ENCODE peak calls at places on chromosomes 3 and 15, in nine cellular contexts. One of them, this sample, is unnamed.

GRCh38 chr3:14174483-14174882 is 3.9 kb downstream of the XPC start:
- DNase-seq in nucleus accumbens: no peak
- DNase-seq in DMS79 treated with DMSO at 0.1 percent for 48 hours: no peak
- DNase-seq in activated T-helper 9 cell treated with anti-CD3 and anti-CD28 coated beads, Interleukin-2, amount 50 U/mL, for 16 hours: no peak
- DNase-seq in HT1080: no peak
- DNase-seq in GM04504: no peak
- DNase-seq in stimulated activated CD4-positive, alpha-beta T cell treated with anti-CD3 and anti-CD28 coated beads, Interleukin-1b, Interleukin-23, amount 100 ng/mL, for 4 hours: no peak
- DNase-seq in effector CD4-positive, alpha-beta T cell: no peak
- DNase-seq in activated gamma-delta T cell treated with Interleukin-2 at 50 U/mL for 16 hours: no peak
- DNase-seq in this sample: no peak

GRCh38 chr15:44535509-44536297 is 1.2 kb upstream of the EIF3J start:
- DNase-seq in activated T-helper 9 cell treated with anti-CD3 and anti-CD28 coated beads, Interleukin-2, amount 50 U/mL, for 16 hours: peak
- DNase-seq in stimulated activated CD4-positive, alpha-beta T cell treated with anti-CD3 and anti-CD28 coated beads, Interleukin-1b, Interleukin-23, amount 100 ng/mL, for 4 hours: peak
- DNase-seq in nucleus accumbens: no peak
- DNase-seq in HT1080: no peak
- DNase-seq in DMS79 treated with DMSO at 0.1 percent for 48 hours: no peak
- DNase-seq in activated gamma-delta T cell treated with Interleukin-2 at 50 U/mL for 16 hours: peak
- DNase-seq in effector CD4-positive, alpha-beta T cell: peak
- DNase-seq in GM04504: no peak
- DNase-seq in this sample: no peak

GRCh38 chr3:58013973-58014649 is 5.9 kb downstream of the FLNB start:
- DNase-seq in GM04504: peak
- DNase-seq in stimulated activated CD4-positive, alpha-beta T cell treated with anti-CD3 and anti-CD28 coated beads, Interleukin-1b, Interleukin-23, amount 100 ng/mL, for 4 hours: no peak
- DNase-seq in activated T-helper 9 cell treated with anti-CD3 and anti-CD28 coated beads, Interleukin-2, amount 50 U/mL, for 16 hours: no peak
- DNase-seq in nucleus accumbens: no peak
- DNase-seq in DMS79 treated with DMSO at 0.1 percent for 48 hours: no peak
- DNase-seq in HT1080: no peak
- DNase-seq in activated gamma-delta T cell treated with Interleukin-2 at 50 U/mL for 16 hours: no peak
- DNase-seq in effector CD4-positive, alpha-beta T cell: no peak
- DNase-seq in this sample: peak

GRCh38 chr15:73981761-73982222 is 10.3 kb downstream of the STOML1 start:
- DNase-seq in DMS79 treated with DMSO at 0.1 percent for 48 hours: no peak
- DNase-seq in nucleus accumbens: no peak
- DNase-seq in stimulated activated CD4-positive, alpha-beta T cell treated with anti-CD3 and anti-CD28 coated beads, Interleukin-1b, Interleukin-23, amount 100 ng/mL, for 4 hours: no peak
- DNase-seq in effector CD4-positive, alpha-beta T cell: no peak
- DNase-seq in HT1080: no peak
- DNase-seq in GM04504: no peak
- DNase-seq in activated gamma-delta T cell treated with Interleukin-2 at 50 U/mL for 16 hours: no peak
- DNase-seq in activated T-helper 9 cell treated with anti-CD3 and anti-CD28 coated beads, Interleukin-2, amount 50 U/mL, for 16 hours: no peak
- DNase-seq in this sample: no peak

GRCh38 chr3:38519651-38520050 is 23.5 kb downstream of the EXOG start:
- DNase-seq in activated T-helper 9 cell treated with anti-CD3 and anti-CD28 coated beads, Interleukin-2, amount 50 U/mL, for 16 hours: no peak
- DNase-seq in HT1080: no peak
- DNase-seq in effector CD4-positive, alpha-beta T cell: no peak
- DNase-seq in DMS79 treated with DMSO at 0.1 percent for 48 hours: no peak
- DNase-seq in activated gamma-delta T cell treated with Interleukin-2 at 50 U/mL for 16 hours: peak
- DNase-seq in nucleus accumbens: no peak
- DNase-seq in GM04504: no peak
- DNase-seq in stimulated activated CD4-positive, alpha-beta T cell treated with anti-CD3 and anti-CD28 coated beads, Interleukin-1b, Interleukin-23, amount 100 ng/mL, for 4 hours: no peak
- DNase-seq in this sample: no peak

GRCh38 chr3:50010959-50011358 is 71.0 kb downstream of the RBM6 start:
- DNase-seq in activated T-helper 9 cell treated with anti-CD3 and anti-CD28 coated beads, Interleukin-2, amount 50 U/mL, for 16 hours: no peak
- DNase-seq in GM04504: no peak
- DNase-seq in DMS79 treated with DMSO at 0.1 percent for 48 hours: no peak
- DNase-seq in activated gamma-delta T cell treated with Interleukin-2 at 50 U/mL for 16 hours: no peak
- DNase-seq in nucleus accumbens: no peak
- DNase-seq in effector CD4-positive, alpha-beta T cell: no peak
- DNase-seq in HT1080: peak
- DNase-seq in stimulated activated CD4-positive, alpha-beta T cell treated with anti-CD3 and anti-CD28 coated beads, Interleukin-1b, Interleukin-23, amount 100 ng/mL, for 4 hours: no peak
- DNase-seq in this sample: no peak

GRCh38 chr3:117692416-117692995 is 982.9 kb downstream of the TUSC7 start:
- DNase-seq in stimulated activated CD4-positive, alpha-beta T cell treated with anti-CD3 and anti-CD28 coated beads, Interleukin-1b, Interleukin-23, amount 100 ng/mL, for 4 hours: no peak
- DNase-seq in DMS79 treated with DMSO at 0.1 percent for 48 hours: no peak
- DNase-seq in activated gamma-delta T cell treated with Interleukin-2 at 50 U/mL for 16 hours: no peak
- DNase-seq in nucleus accumbens: no peak
- DNase-seq in GM04504: peak
- DNase-seq in activated T-helper 9 cell treated with anti-CD3 and anti-CD28 coated beads, Interleukin-2, amount 50 U/mL, for 16 hours: no peak
- DNase-seq in HT1080: peak
- DNase-seq in effector CD4-positive, alpha-beta T cell: no peak
- DNase-seq in this sample: no peak

GRCh38 chr15:33808720-33809119 is 159.6 kb upstream of the CHRM5 start:
- DNase-seq in activated gamma-delta T cell treated with Interleukin-2 at 50 U/mL for 16 hours: no peak
- DNase-seq in GM04504: no peak
- DNase-seq in HT1080: no peak
- DNase-seq in stimulated activated CD4-positive, alpha-beta T cell treated with anti-CD3 and anti-CD28 coated beads, Interleukin-1b, Interleukin-23, amount 100 ng/mL, for 4 hours: no peak
- DNase-seq in activated T-helper 9 cell treated with anti-CD3 and anti-CD28 coated beads, Interleukin-2, amount 50 U/mL, for 16 hours: no peak
- DNase-seq in DMS79 treated with DMSO at 0.1 percent for 48 hours: no peak
- DNase-seq in nucleus accumbens: no peak
- DNase-seq in effector CD4-positive, alpha-beta T cell: no peak
- DNase-seq in this sample: no peak

GRCh38 chr3:167151671-167152070 is 228.4 kb downstream of the ZBBX start:
- DNase-seq in activated gamma-delta T cell treated with Interleukin-2 at 50 U/mL for 16 hours: no peak
- DNase-seq in stimulated activated CD4-positive, alpha-beta T cell treated with anti-CD3 and anti-CD28 coated beads, Interleukin-1b, Interleukin-23, amount 100 ng/mL, for 4 hours: no peak
- DNase-seq in nucleus accumbens: no peak
- DNase-seq in effector CD4-positive, alpha-beta T cell: no peak
- DNase-seq in activated T-helper 9 cell treated with anti-CD3 and anti-CD28 coated beads, Interleukin-2, amount 50 U/mL, for 16 hours: no peak
- DNase-seq in GM04504: no peak
- DNase-seq in HT1080: no peak
- DNase-seq in DMS79 treated with DMSO at 0.1 percent for 48 hours: no peak
- DNase-seq in this sample: no peak

GRCh38 chr15:65525622-65526021 is 4.6 kb upstream of the HACD3 start:
- DNase-seq in activated gamma-delta T cell treated with Interleukin-2 at 50 U/mL for 16 hours: no peak
- DNase-seq in DMS79 treated with DMSO at 0.1 percent for 48 hours: peak
- DNase-seq in nucleus accumbens: peak
- DNase-seq in effector CD4-positive, alpha-beta T cell: no peak
- DNase-seq in activated T-helper 9 cell treated with anti-CD3 and anti-CD28 coated beads, Interleukin-2, amount 50 U/mL, for 16 hours: no peak
- DNase-seq in GM04504: no peak
- DNase-seq in HT1080: peak
- DNase-seq in stimulated activated CD4-positive, alpha-beta T cell treated with anti-CD3 and anti-CD28 coated beads, Interleukin-1b, Interleukin-23, amount 100 ng/mL, for 4 hours: no peak
- DNase-seq in this sample: no peak

GRCh38 chr3:124993462-124993861 is 58.9 kb upstream of the MUC13 start:
- DNase-seq in HT1080: peak
- DNase-seq in DMS79 treated with DMSO at 0.1 percent for 48 hours: no peak
- DNase-seq in effector CD4-positive, alpha-beta T cell: no peak
- DNase-seq in activated gamma-delta T cell treated with Interleukin-2 at 50 U/mL for 16 hours: no peak
- DNase-seq in GM04504: peak
- DNase-seq in stimulated activated CD4-positive, alpha-beta T cell treated with anti-CD3 and anti-CD28 coated beads, Interleukin-1b, Interleukin-23, amount 100 ng/mL, for 4 hours: no peak
- DNase-seq in activated T-helper 9 cell treated with anti-CD3 and anti-CD28 coated beads, Interleukin-2, amount 50 U/mL, for 16 hours: no peak
- DNase-seq in nucleus accumbens: no peak
- DNase-seq in this sample: no peak

GRCh38 chr3:171157286-171157685 is 130.8 kb upstream of the SLC2A2 start:
- DNase-seq in activated T-helper 9 cell treated with anti-CD3 and anti-CD28 coated beads, Interleukin-2, amount 50 U/mL, for 16 hours: no peak
- DNase-seq in GM04504: no peak
- DNase-seq in DMS79 treated with DMSO at 0.1 percent for 48 hours: no peak
- DNase-seq in stimulated activated CD4-positive, alpha-beta T cell treated with anti-CD3 and anti-CD28 coated beads, Interleukin-1b, Interleukin-23, amount 100 ng/mL, for 4 hours: no peak
- DNase-seq in activated gamma-delta T cell treated with Interleukin-2 at 50 U/mL for 16 hours: no peak
- DNase-seq in nucleus accumbens: peak
- DNase-seq in HT1080: no peak
- DNase-seq in effector CD4-positive, alpha-beta T cell: no peak
- DNase-seq in this sample: no peak

GRCh38 chr3:43858052-43858701 is 167.4 kb downstream of the ABHD5 start:
- DNase-seq in DMS79 treated with DMSO at 0.1 percent for 48 hours: no peak
- DNase-seq in activated T-helper 9 cell treated with anti-CD3 and anti-CD28 coated beads, Interleukin-2, amount 50 U/mL, for 16 hours: no peak
- DNase-seq in nucleus accumbens: no peak
- DNase-seq in HT1080: no peak
- DNase-seq in stimulated activated CD4-positive, alpha-beta T cell treated with anti-CD3 and anti-CD28 coated beads, Interleukin-1b, Interleukin-23, amount 100 ng/mL, for 4 hours: no peak
- DNase-seq in GM04504: no peak
- DNase-seq in effector CD4-positive, alpha-beta T cell: no peak
- DNase-seq in activated gamma-delta T cell treated with Interleukin-2 at 50 U/mL for 16 hours: no peak
- DNase-seq in this sample: no peak

GRCh38 chr3:127444761-127445160 is 145.8 kb downstream of the TPRA1 start:
- DNase-seq in activated gamma-delta T cell treated with Interleukin-2 at 50 U/mL for 16 hours: no peak
- DNase-seq in stimulated activated CD4-positive, alpha-beta T cell treated with anti-CD3 and anti-CD28 coated beads, Interleukin-1b, Interleukin-23, amount 100 ng/mL, for 4 hours: no peak
- DNase-seq in HT1080: no peak
- DNase-seq in GM04504: no peak
- DNase-seq in DMS79 treated with DMSO at 0.1 percent for 48 hours: no peak
- DNase-seq in activated T-helper 9 cell treated with anti-CD3 and anti-CD28 coated beads, Interleukin-2, amount 50 U/mL, for 16 hours: no peak
- DNase-seq in nucleus accumbens: no peak
- DNase-seq in effector CD4-positive, alpha-beta T cell: no peak
- DNase-seq in this sample: no peak

GRCh38 chr3:113212845-113213375 is 1.6 kb downstream of the BOC start:
- DNase-seq in GM04504: no peak
- DNase-seq in activated T-helper 9 cell treated with anti-CD3 and anti-CD28 coated beads, Interleukin-2, amount 50 U/mL, for 16 hours: no peak
- DNase-seq in effector CD4-positive, alpha-beta T cell: no peak
- DNase-seq in HT1080: no peak
- DNase-seq in activated gamma-delta T cell treated with Interleukin-2 at 50 U/mL for 16 hours: no peak
- DNase-seq in nucleus accumbens: no peak
- DNase-seq in stimulated activated CD4-positive, alpha-beta T cell treated with anti-CD3 and anti-CD28 coated beads, Interleukin-1b, Interleukin-23, amount 100 ng/mL, for 4 hours: no peak
- DNase-seq in DMS79 treated with DMSO at 0.1 percent for 48 hours: no peak
- DNase-seq in this sample: no peak

GRCh38 chr3:25033407-25034029 is 394.5 kb upstream of the RARB start:
- DNase-seq in activated gamma-delta T cell treated with Interleukin-2 at 50 U/mL for 16 hours: no peak
- DNase-seq in HT1080: peak
- DNase-seq in DMS79 treated with DMSO at 0.1 percent for 48 hours: no peak
- DNase-seq in activated T-helper 9 cell treated with anti-CD3 and anti-CD28 coated beads, Interleukin-2, amount 50 U/mL, for 16 hours: no peak
- DNase-seq in effector CD4-positive, alpha-beta T cell: no peak
- DNase-seq in nucleus accumbens: peak
- DNase-seq in stimulated activated CD4-positive, alpha-beta T cell treated with anti-CD3 and anti-CD28 coated beads, Interleukin-1b, Interleukin-23, amount 100 ng/mL, for 4 hours: no peak
- DNase-seq in GM04504: no peak
- DNase-seq in this sample: peak

GRCh38 chr3:169629895-169630294 is 33.6 kb downstream of the MECOM start:
- DNase-seq in DMS79 treated with DMSO at 0.1 percent for 48 hours: no peak
- DNase-seq in stimulated activated CD4-positive, alpha-beta T cell treated with anti-CD3 and anti-CD28 coated beads, Interleukin-1b, Interleukin-23, amount 100 ng/mL, for 4 hours: no peak
- DNase-seq in effector CD4-positive, alpha-beta T cell: no peak
- DNase-seq in nucleus accumbens: no peak
- DNase-seq in activated T-helper 9 cell treated with anti-CD3 and anti-CD28 coated beads, Interleukin-2, amount 50 U/mL, for 16 hours: no peak
- DNase-seq in activated gamma-delta T cell treated with Interleukin-2 at 50 U/mL for 16 hours: no peak
- DNase-seq in GM04504: no peak
- DNase-seq in HT1080: no peak
- DNase-seq in this sample: no peak

GRCh38 chr3:144444546-144444945 is 472.9 kb downstream of the DIPK2A start:
- DNase-seq in nucleus accumbens: no peak
- DNase-seq in activated gamma-delta T cell treated with Interleukin-2 at 50 U/mL for 16 hours: no peak
- DNase-seq in HT1080: no peak
- DNase-seq in DMS79 treated with DMSO at 0.1 percent for 48 hours: no peak
- DNase-seq in effector CD4-positive, alpha-beta T cell: no peak
- DNase-seq in stimulated activated CD4-positive, alpha-beta T cell treated with anti-CD3 and anti-CD28 coated beads, Interleukin-1b, Interleukin-23, amount 100 ng/mL, for 4 hours: no peak
- DNase-seq in activated T-helper 9 cell treated with anti-CD3 and anti-CD28 coated beads, Interleukin-2, amount 50 U/mL, for 16 hours: no peak
- DNase-seq in GM04504: no peak
- DNase-seq in this sample: no peak

GRCh38 chr3:50674349-50675178 is at the start of gene DOCK3:
- DNase-seq in HT1080: no peak
- DNase-seq in activated T-helper 9 cell treated with anti-CD3 and anti-CD28 coated beads, Interleukin-2, amount 50 U/mL, for 16 hours: peak
- DNase-seq in nucleus accumbens: peak
- DNase-seq in effector CD4-positive, alpha-beta T cell: peak
- DNase-seq in DMS79 treated with DMSO at 0.1 percent for 48 hours: peak
- DNase-seq in activated gamma-delta T cell treated with Interleukin-2 at 50 U/mL for 16 hours: peak
- DNase-seq in stimulated activated CD4-positive, alpha-beta T cell treated with anti-CD3 and anti-CD28 coated beads, Interleukin-1b, Interleukin-23, amount 100 ng/mL, for 4 hours: peak
- DNase-seq in GM04504: peak
- DNase-seq in this sample: no peak

GRCh38 chr15:68311859-68312557 is 34.5 kb downstream of the FEM1B start:
- DNase-seq in DMS79 treated with DMSO at 0.1 percent for 48 hours: no peak
- DNase-seq in stimulated activated CD4-positive, alpha-beta T cell treated with anti-CD3 and anti-CD28 coated beads, Interleukin-1b, Interleukin-23, amount 100 ng/mL, for 4 hours: no peak
- DNase-seq in activated gamma-delta T cell treated with Interleukin-2 at 50 U/mL for 16 hours: no peak
- DNase-seq in nucleus accumbens: no peak
- DNase-seq in HT1080: no peak
- DNase-seq in activated T-helper 9 cell treated with anti-CD3 and anti-CD28 coated beads, Interleukin-2, amount 50 U/mL, for 16 hours: no peak
- DNase-seq in effector CD4-positive, alpha-beta T cell: no peak
- DNase-seq in GM04504: no peak
- DNase-seq in this sample: no peak

GRCh38 chr3:120678331-120678845 is 3.7 kb downstream of the HGD start:
- DNase-seq in DMS79 treated with DMSO at 0.1 percent for 48 hours: no peak
- DNase-seq in stimulated activated CD4-positive, alpha-beta T cell treated with anti-CD3 and anti-CD28 coated beads, Interleukin-1b, Interleukin-23, amount 100 ng/mL, for 4 hours: no peak
- DNase-seq in nucleus accumbens: peak
- DNase-seq in activated T-helper 9 cell treated with anti-CD3 and anti-CD28 coated beads, Interleukin-2, amount 50 U/mL, for 16 hours: no peak
- DNase-seq in GM04504: peak
- DNase-seq in effector CD4-positive, alpha-beta T cell: no peak
- DNase-seq in activated gamma-delta T cell treated with Interleukin-2 at 50 U/mL for 16 hours: no peak
- DNase-seq in HT1080: peak
- DNase-seq in this sample: peak

GRCh38 chr3:152497457-152497856 is 228.7 kb downstream of the MBNL1 start:
- DNase-seq in nucleus accumbens: no peak
- DNase-seq in stimulated activated CD4-positive, alpha-beta T cell treated with anti-CD3 and anti-CD28 coated beads, Interleukin-1b, Interleukin-23, amount 100 ng/mL, for 4 hours: no peak
- DNase-seq in DMS79 treated with DMSO at 0.1 percent for 48 hours: no peak
- DNase-seq in effector CD4-positive, alpha-beta T cell: no peak
- DNase-seq in activated gamma-delta T cell treated with Interleukin-2 at 50 U/mL for 16 hours: no peak
- DNase-seq in activated T-helper 9 cell treated with anti-CD3 and anti-CD28 coated beads, Interleukin-2, amount 50 U/mL, for 16 hours: no peak
- DNase-seq in HT1080: no peak
- DNase-seq in GM04504: peak
- DNase-seq in this sample: peak

GRCh38 chr3:52222319-52223221 is 2.9 kb downstream of the TLR9 start:
- DNase-seq in stimulated activated CD4-positive, alpha-beta T cell treated with anti-CD3 and anti-CD28 coated beads, Interleukin-1b, Interleukin-23, amount 100 ng/mL, for 4 hours: no peak
- DNase-seq in GM04504: no peak
- DNase-seq in DMS79 treated with DMSO at 0.1 percent for 48 hours: no peak
- DNase-seq in activated T-helper 9 cell treated with anti-CD3 and anti-CD28 coated beads, Interleukin-2, amount 50 U/mL, for 16 hours: no peak
- DNase-seq in nucleus accumbens: no peak
- DNase-seq in activated gamma-delta T cell treated with Interleukin-2 at 50 U/mL for 16 hours: no peak
- DNase-seq in HT1080: no peak
- DNase-seq in effector CD4-positive, alpha-beta T cell: no peak
- DNase-seq in this sample: no peak

GRCh38 chr15:74878273-74878672 is 5.1 kb upstream of the SCAMP2 start:
- DNase-seq in HT1080: no peak
- DNase-seq in effector CD4-positive, alpha-beta T cell: no peak
- DNase-seq in GM04504: no peak
- DNase-seq in nucleus accumbens: no peak
- DNase-seq in stimulated activated CD4-positive, alpha-beta T cell treated with anti-CD3 and anti-CD28 coated beads, Interleukin-1b, Interleukin-23, amount 100 ng/mL, for 4 hours: no peak
- DNase-seq in DMS79 treated with DMSO at 0.1 percent for 48 hours: no peak
- DNase-seq in activated T-helper 9 cell treated with anti-CD3 and anti-CD28 coated beads, Interleukin-2, amount 50 U/mL, for 16 hours: no peak
- DNase-seq in activated gamma-delta T cell treated with Interleukin-2 at 50 U/mL for 16 hours: no peak
- DNase-seq in this sample: no peak

GRCh38 chr15:89307046-89307587 is 27.5 kb downstream of the POLG start:
- DNase-seq in effector CD4-positive, alpha-beta T cell: no peak
- DNase-seq in activated T-helper 9 cell treated with anti-CD3 and anti-CD28 coated beads, Interleukin-2, amount 50 U/mL, for 16 hours: no peak
- DNase-seq in HT1080: peak
- DNase-seq in stimulated activated CD4-positive, alpha-beta T cell treated with anti-CD3 and anti-CD28 coated beads, Interleukin-1b, Interleukin-23, amount 100 ng/mL, for 4 hours: no peak
- DNase-seq in nucleus accumbens: no peak
- DNase-seq in activated gamma-delta T cell treated with Interleukin-2 at 50 U/mL for 16 hours: no peak
- DNase-seq in DMS79 treated with DMSO at 0.1 percent for 48 hours: no peak
- DNase-seq in GM04504: no peak
- DNase-seq in this sample: no peak

GRCh38 chr3:78148986-78149717 is 1109.3 kb downstream of the ROBO2 start:
- DNase-seq in stimulated activated CD4-positive, alpha-beta T cell treated with anti-CD3 and anti-CD28 coated beads, Interleukin-1b, Interleukin-23, amount 100 ng/mL, for 4 hours: no peak
- DNase-seq in nucleus accumbens: no peak
- DNase-seq in activated gamma-delta T cell treated with Interleukin-2 at 50 U/mL for 16 hours: no peak
- DNase-seq in GM04504: no peak
- DNase-seq in HT1080: peak
- DNase-seq in DMS79 treated with DMSO at 0.1 percent for 48 hours: no peak
- DNase-seq in activated T-helper 9 cell treated with anti-CD3 and anti-CD28 coated beads, Interleukin-2, amount 50 U/mL, for 16 hours: no peak
- DNase-seq in effector CD4-positive, alpha-beta T cell: no peak
- DNase-seq in this sample: no peak

GRCh38 chr3:165669967-165670366 is 167.3 kb downstream of the BCHE start:
- DNase-seq in HT1080: peak
- DNase-seq in GM04504: no peak
- DNase-seq in stimulated activated CD4-positive, alpha-beta T cell treated with anti-CD3 and anti-CD28 coated beads, Interleukin-1b, Interleukin-23, amount 100 ng/mL, for 4 hours: no peak
- DNase-seq in activated gamma-delta T cell treated with Interleukin-2 at 50 U/mL for 16 hours: no peak
- DNase-seq in nucleus accumbens: no peak
- DNase-seq in effector CD4-positive, alpha-beta T cell: no peak
- DNase-seq in activated T-helper 9 cell treated with anti-CD3 and anti-CD28 coated beads, Interleukin-2, amount 50 U/mL, for 16 hours: no peak
- DNase-seq in DMS79 treated with DMSO at 0.1 percent for 48 hours: no peak
- DNase-seq in this sample: no peak

GRCh38 chr3:30626443-30627181 is 20.2 kb downstream of the TGFBR2 start:
- DNase-seq in nucleus accumbens: no peak
- DNase-seq in DMS79 treated with DMSO at 0.1 percent for 48 hours: no peak
- DNase-seq in HT1080: peak
- DNase-seq in activated gamma-delta T cell treated with Interleukin-2 at 50 U/mL for 16 hours: no peak
- DNase-seq in stimulated activated CD4-positive, alpha-beta T cell treated with anti-CD3 and anti-CD28 coated beads, Interleukin-1b, Interleukin-23, amount 100 ng/mL, for 4 hours: no peak
- DNase-seq in activated T-helper 9 cell treated with anti-CD3 and anti-CD28 coated beads, Interleukin-2, amount 50 U/mL, for 16 hours: no peak
- DNase-seq in GM04504: no peak
- DNase-seq in effector CD4-positive, alpha-beta T cell: no peak
- DNase-seq in this sample: no peak

GRCh38 chr15:51775967-51776816 is 24.8 kb downstream of the TMOD2 start:
- DNase-seq in GM04504: no peak
- DNase-seq in nucleus accumbens: peak
- DNase-seq in effector CD4-positive, alpha-beta T cell: peak
- DNase-seq in activated gamma-delta T cell treated with Interleukin-2 at 50 U/mL for 16 hours: peak
- DNase-seq in DMS79 treated with DMSO at 0.1 percent for 48 hours: no peak
- DNase-seq in stimulated activated CD4-positive, alpha-beta T cell treated with anti-CD3 and anti-CD28 coated beads, Interleukin-1b, Interleukin-23, amount 100 ng/mL, for 4 hours: peak
- DNase-seq in activated T-helper 9 cell treated with anti-CD3 and anti-CD28 coated beads, Interleukin-2, amount 50 U/mL, for 16 hours: no peak
- DNase-seq in HT1080: peak
- DNase-seq in this sample: no peak

GRCh38 chr15:68608206-68608843 is 29.5 kb downstream of the CORO2B start:
- DNase-seq in nucleus accumbens: peak
- DNase-seq in stimulated activated CD4-positive, alpha-beta T cell treated with anti-CD3 and anti-CD28 coated beads, Interleukin-1b, Interleukin-23, amount 100 ng/mL, for 4 hours: no peak
- DNase-seq in activated gamma-delta T cell treated with Interleukin-2 at 50 U/mL for 16 hours: no peak
- DNase-seq in activated T-helper 9 cell treated with anti-CD3 and anti-CD28 coated beads, Interleukin-2, amount 50 U/mL, for 16 hours: no peak
- DNase-seq in HT1080: no peak
- DNase-seq in GM04504: no peak
- DNase-seq in DMS79 treated with DMSO at 0.1 percent for 48 hours: no peak
- DNase-seq in effector CD4-positive, alpha-beta T cell: no peak
- DNase-seq in this sample: peak

This sample was measured in fibroblast of the conjunctiva.